ENCODE peak calls at places on chromosomes 7 and 10, in seven cellular contexts. D, Z, V, Q, S, R and T are unnamed samples.

GRCh38 chr7:159032753-159033472 is 111.8 kb downstream of the VIPR2 start:
- DNase-seq in D (no peak), Z (no peak), V (no peak), Q (no peak), S (no peak), R (no peak), T (no peak)

GRCh38 chr7:151179287-151179860 is 7.7 kb downstream of the ASB10 start:
- DNase-seq in D (no peak), Z (no peak), V (no peak), Q (no peak), S (no peak), R (no peak), T (no peak)

GRCh38 chr10:132326925-132327324 is 5.1 kb upstream of the LRRC27 start:
- DNase-seq in D (no peak), Z (no peak), V (no peak), Q (no peak), S (no peak), R (no peak), T (no peak)

GRCh38 chr10:30374353-30374752 is 25.3 kb upstream of the MTPAP start:
- DNase-seq in D (no peak), Z (no peak), V (no peak), Q (no peak), S (peak), R (no peak), T (no peak)

GRCh38 chr10:26799342-26799741 is 61.4 kb downstream of the ABI1 start:
- DNase-seq in D (peak), Z (no peak), V (no peak), Q (no peak), S (no peak), R (no peak), T (no peak)

GRCh38 chr7:22189230-22189629 is 167.7 kb downstream of the RAPGEF5 start:
- DNase-seq in D (no peak), Z (no peak), V (no peak), Q (no peak), S (no peak), R (no peak), T (no peak)

GRCh38 chr10:71933651-71934050 is 30.5 kb upstream of the CHST3 start:
- DNase-seq in D (no peak), Z (no peak), V (no peak), Q (peak), S (no peak), R (no peak), T (no peak)

GRCh38 chr10:63799511-63799910 is 278.3 kb downstream of the REEP3 start:
- DNase-seq in D (no peak), Z (no peak), V (no peak), Q (no peak), S (peak), R (no peak), T (no peak)

GRCh38 chr7:19920200-19920599 is 146.8 kb upstream of the TMEM196 start:
- DNase-seq in D (no peak), Z (no peak), V (no peak), Q (no peak), S (peak), R (peak), T (no peak)

GRCh38 chr7:107313355-107313754 is 144.6 kb downstream of the HBP1 start:
- DNase-seq in D (no peak), Z (no peak), V (no peak), Q (no peak), S (no peak), R (no peak), T (no peak)

GRCh38 chr10:103757531-103758293 is 97.7 kb downstream of the SH3PXD2A start:
- DNase-seq in D (peak), Z (no peak), V (peak), Q (peak), S (peak), R (peak), T (peak)

GRCh38 chr7:94049615-94050014 is 45.5 kb upstream of the BET1 start:
- DNase-seq in D (no peak), Z (no peak), V (no peak), Q (no peak), S (no peak), R (no peak), T (no peak)

GRCh38 chr10:69955211-69955805 is 97.3 kb upstream of the MACROH2A2 start:
- DNase-seq in D (peak), Z (no peak), V (no peak), Q (no peak), S (no peak), R (no peak), T (no peak)

GRCh38 chr7:116899308-116899707 is 36.9 kb downstream of the CAPZA2 start:
- DNase-seq in D (no peak), Z (no peak), V (no peak), Q (no peak), S (no peak), R (peak), T (no peak)

GRCh38 chr7:27080844-27081423 is 14.9 kb downstream of the HOXA1 start:
- DNase-seq in D (no peak), Z (no peak), V (peak), Q (no peak), S (peak), R (no peak), T (no peak)

GRCh38 chr10:116744163-116744788 is 1.9 kb upstream of the HSPA12A start:
- DNase-seq in D (no peak), Z (no peak), V (no peak), Q (no peak), S (no peak), R (no peak), T (no peak)